ENCODE peak calls at places on chromosomes 3 and 15, in ten cellular contexts. One of them, this sample, is unnamed.

GRCh38 chr3:160870327-160870726 is 114.3 kb downstream of the PPM1L start:
- DNase-seq in heart right ventricle: no peak
- DNase-seq in GM13976: no peak
- DNase-seq in astrocyte of the spinal cord: no peak
- DNase-seq in fibroblast of lung: no peak
- DNase-seq in cardiac fibroblast: no peak
- DNase-seq in tibial artery: no peak
- DNase-seq in HCT116: no peak
- DNase-seq in B cell: no peak
- DNase-seq in astrocyte: no peak
- DNase-seq in this sample: peak; percentile 9

GRCh38 chr3:189132125-189132744 is 39.5 kb upstream of the TPRG1 start:
- DNase-seq in tibial artery: no peak
- DNase-seq in heart right ventricle: peak; percentile 30
- DNase-seq in HCT116: peak; percentile 93
- DNase-seq in astrocyte: peak; percentile 92
- DNase-seq in B cell: no peak
- DNase-seq in astrocyte of the spinal cord: peak; percentile 92
- DNase-seq in fibroblast of lung: peak; percentile 94
- DNase-seq in GM13976: peak; percentile 37
- DNase-seq in cardiac fibroblast: peak; percentile 84
- DNase-seq in this sample: peak; percentile 92

GRCh38 chr3:77825045-77825827 is 785.3 kb downstream of the ROBO2 start:
- DNase-seq in fibroblast of lung: peak; percentile 92
- DNase-seq in HCT116: no peak
- DNase-seq in GM13976: no peak
- DNase-seq in astrocyte: peak; percentile 91
- DNase-seq in B cell: no peak
- DNase-seq in heart right ventricle: no peak
- DNase-seq in tibial artery: no peak
- DNase-seq in astrocyte of the spinal cord: peak; percentile 95
- DNase-seq in cardiac fibroblast: peak; percentile 37
- DNase-seq in this sample: peak; percentile 90

GRCh38 chr3:18556503-18556902 is 131.4 kb upstream of the SATB1 start:
- DNase-seq in astrocyte: peak; percentile 57
- DNase-seq in B cell: no peak
- DNase-seq in HCT116: no peak
- DNase-seq in tibial artery: no peak
- DNase-seq in astrocyte of the spinal cord: peak; percentile 47
- DNase-seq in GM13976: no peak
- DNase-seq in fibroblast of lung: peak; percentile 58
- DNase-seq in cardiac fibroblast: peak; percentile 1
- DNase-seq in heart right ventricle: no peak
- DNase-seq in this sample: no peak

GRCh38 chr15:77033417-77033728 is 37.5 kb downstream of the TSPAN3 start:
- DNase-seq in heart right ventricle: no peak
- DNase-seq in fibroblast of lung: no peak
- DNase-seq in astrocyte of the spinal cord: no peak
- DNase-seq in cardiac fibroblast: no peak
- DNase-seq in astrocyte: no peak
- DNase-seq in HCT116: no peak
- DNase-seq in B cell: no peak
- DNase-seq in tibial artery: peak; percentile 56
- DNase-seq in GM13976: no peak
- DNase-seq in this sample: no peak

GRCh38 chr3:46509661-46510187 is 11.9 kb downstream of the RTP3 start:
- DNase-seq in heart right ventricle: no peak
- DNase-seq in fibroblast of lung: no peak
- DNase-seq in HCT116: no peak
- DNase-seq in cardiac fibroblast: no peak
- DNase-seq in B cell: no peak
- DNase-seq in astrocyte: no peak
- DNase-seq in astrocyte of the spinal cord: no peak
- DNase-seq in GM13976: no peak
- DNase-seq in tibial artery: no peak
- DNase-seq in this sample: no peak

GRCh38 chr15:26073430-26074333 is 210.6 kb upstream of the ATP10A start:
- DNase-seq in astrocyte: no peak
- DNase-seq in HCT116: no peak
- DNase-seq in heart right ventricle: no peak
- DNase-seq in B cell: no peak
- DNase-seq in GM13976: no peak
- DNase-seq in tibial artery: no peak
- DNase-seq in cardiac fibroblast: no peak
- DNase-seq in astrocyte of the spinal cord: no peak
- DNase-seq in fibroblast of lung: no peak
- DNase-seq in this sample: no peak

GRCh38 chr3:57555316-57555715 is 758 bp upstream of the PDE12 start:
- DNase-seq in fibroblast of lung: no peak
- DNase-seq in HCT116: no peak
- DNase-seq in tibial artery: no peak
- DNase-seq in astrocyte: no peak
- DNase-seq in GM13976: no peak
- DNase-seq in cardiac fibroblast: no peak
- DNase-seq in B cell: no peak
- DNase-seq in heart right ventricle: no peak
- DNase-seq in astrocyte of the spinal cord: no peak
- DNase-seq in this sample: no peak

GRCh38 chr3:113227146-113227545 is 15.8 kb downstream of the BOC start:
- DNase-seq in fibroblast of lung: no peak
- DNase-seq in GM13976: no peak
- DNase-seq in HCT116: no peak
- DNase-seq in B cell: no peak
- DNase-seq in heart right ventricle: no peak
- DNase-seq in cardiac fibroblast: no peak
- DNase-seq in astrocyte of the spinal cord: no peak
- DNase-seq in astrocyte: no peak
- DNase-seq in tibial artery: no peak
- DNase-seq in this sample: no peak

DNA sequence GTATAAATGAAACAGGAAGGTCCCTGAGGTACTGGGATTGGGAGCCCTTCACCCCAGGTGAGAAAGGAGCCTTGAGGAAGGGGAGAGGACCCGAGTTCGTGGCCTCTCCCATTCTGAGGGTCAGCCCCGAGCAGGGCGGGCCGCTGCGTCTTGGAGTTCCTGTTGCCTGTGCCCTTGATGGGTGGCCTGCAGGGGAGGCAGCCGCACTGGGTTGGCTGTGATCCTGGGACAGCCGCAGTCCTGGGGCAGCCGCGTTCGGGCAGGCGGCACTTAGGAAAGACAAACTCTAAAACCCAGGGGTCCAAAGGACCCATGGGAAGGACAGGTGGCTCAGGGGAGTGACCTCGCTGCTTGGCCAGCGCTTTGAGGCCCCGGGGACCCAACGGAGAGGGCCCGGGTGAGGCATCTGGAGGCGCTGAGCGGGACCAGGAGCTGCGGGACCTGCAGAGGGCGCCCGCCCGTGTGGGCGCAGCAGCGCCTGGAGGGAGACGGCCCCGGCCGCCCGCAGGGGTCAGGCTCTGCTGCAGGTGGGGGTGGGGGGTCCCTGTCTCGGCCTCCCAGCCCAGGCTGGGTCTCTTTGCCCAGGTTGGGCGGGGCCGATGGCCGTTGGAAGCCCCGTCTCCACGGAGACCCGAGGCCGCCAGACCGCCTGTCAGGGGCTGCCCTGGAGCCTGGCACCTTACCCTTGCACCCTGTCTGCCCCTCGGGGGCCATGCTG is 65.1 kb downstream of the HMCES start:
- DNase-seq in astrocyte: no peak
- DNase-seq in B cell: peak; percentile 60
- DNase-seq in fibroblast of lung: peak; percentile 27
- DNase-seq in cardiac fibroblast: peak; percentile 43
- DNase-seq in GM13976: peak; percentile 76
- DNase-seq in astrocyte of the spinal cord: no peak
- DNase-seq in heart right ventricle: peak; percentile 56
- DNase-seq in HCT116: peak; percentile 21
- DNase-seq in tibial artery: no peak
- DNase-seq in this sample: peak; percentile 14
- TF ChIP-seq CTCF in astrocyte: peak; percentile 28
- TF ChIP-seq CTCF in B cell: peak; percentile 66
- TF ChIP-seq CTCF in fibroblast of lung: peak; percentile 54
- TF ChIP-seq CTCF in cardiac fibroblast: peak; percentile 50
- TF ChIP-seq CTCF in GM13976: peak; percentile 79
- TF ChIP-seq CTCF in astrocyte of the spinal cord: peak; percentile 78
- TF ChIP-seq CTCF in heart right ventricle: peak; percentile 18
- TF ChIP-seq CTCF in HCT116: peak; percentile 58
- TF ChIP-seq CTCF in tibial artery: no peak
- TF ChIP-seq CTCF in this sample: peak; percentile 60

GRCh38 chr15:80974914-80975313 is 14.7 kb downstream of the MESD start:
- DNase-seq in tibial artery: no peak
- DNase-seq in B cell: no peak
- DNase-seq in astrocyte of the spinal cord: no peak
- DNase-seq in fibroblast of lung: no peak
- DNase-seq in cardiac fibroblast: no peak
- DNase-seq in astrocyte: no peak
- DNase-seq in GM13976: no peak
- DNase-seq in heart right ventricle: no peak
- DNase-seq in HCT116: no peak
- DNase-seq in this sample: no peak

GRCh38 chr15:80976851-80977250 is 12.8 kb downstream of the MESD start:
- DNase-seq in heart right ventricle: no peak
- DNase-seq in HCT116: no peak
- DNase-seq in astrocyte: no peak
- DNase-seq in B cell: no peak
- DNase-seq in GM13976: no peak
- DNase-seq in tibial artery: no peak
- DNase-seq in fibroblast of lung: no peak
- DNase-seq in astrocyte of the spinal cord: no peak
- DNase-seq in cardiac fibroblast: no peak
- DNase-seq in this sample: no peak

GRCh38 chr15:80979538-80980200 is 9.9 kb downstream of the MESD start:
- DNase-seq in astrocyte of the spinal cord: no peak
- DNase-seq in B cell: no peak
- DNase-seq in GM13976: no peak
- DNase-seq in cardiac fibroblast: no peak
- DNase-seq in heart right ventricle: no peak
- DNase-seq in HCT116: no peak
- DNase-seq in fibroblast of lung: no peak
- DNase-seq in astrocyte: no peak
- DNase-seq in tibial artery: no peak
- DNase-seq in this sample: no peak

GRCh38 chr15:80978685-80979084 is 10.9 kb downstream of the MESD start:
- DNase-seq in cardiac fibroblast: no peak
- DNase-seq in astrocyte of the spinal cord: peak; percentile 39
- DNase-seq in HCT116: no peak
- DNase-seq in fibroblast of lung: peak; percentile 67
- DNase-seq in B cell: no peak
- DNase-seq in heart right ventricle: no peak
- DNase-seq in GM13976: no peak
- DNase-seq in tibial artery: no peak
- DNase-seq in astrocyte: peak; percentile 52
- DNase-seq in this sample: no peak

DNA sequence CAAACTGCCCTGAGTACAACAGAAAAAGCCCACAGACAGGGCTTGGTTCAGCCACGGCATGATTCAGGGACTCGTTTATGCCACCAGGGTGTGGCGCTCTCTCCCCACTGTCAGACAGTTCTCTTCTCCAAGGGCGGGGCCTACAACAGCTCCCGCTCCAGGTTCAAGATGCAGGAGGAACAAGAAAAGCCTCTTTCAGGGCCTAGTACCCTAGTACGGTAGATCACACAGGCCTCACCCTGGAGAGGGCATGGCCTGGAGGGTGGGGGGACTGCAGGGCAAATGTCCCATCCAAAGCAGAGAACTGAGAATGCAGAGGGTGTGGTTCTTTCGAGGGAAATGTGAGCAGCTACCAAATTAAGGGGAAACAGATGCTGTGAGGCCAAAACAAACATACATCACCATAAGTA is 12.0 kb downstream of the MESD start:
- DNase-seq in tibial artery: peak; percentile 75
- DNase-seq in cardiac fibroblast: peak; percentile 59
- DNase-seq in heart right ventricle: peak; percentile 57
- DNase-seq in HCT116: no peak
- DNase-seq in astrocyte: no peak
- DNase-seq in B cell: peak; percentile 45
- DNase-seq in astrocyte of the spinal cord: peak; percentile 49
- DNase-seq in fibroblast of lung: no peak
- DNase-seq in GM13976: no peak
- DNase-seq in this sample: peak; percentile 20
- TF ChIP-seq CTCF in tibial artery: no peak
- TF ChIP-seq CTCF in cardiac fibroblast: peak; percentile 59
- TF ChIP-seq CTCF in heart right ventricle: peak; percentile 38
- TF ChIP-seq CTCF in HCT116: peak; percentile 72
- TF ChIP-seq CTCF in astrocyte: peak; percentile 38
- TF ChIP-seq CTCF in B cell: peak; percentile 51
- TF ChIP-seq CTCF in astrocyte of the spinal cord: peak; percentile 64
- TF ChIP-seq CTCF in fibroblast of lung: peak; percentile 63
- TF ChIP-seq CTCF in GM13976: peak; percentile 40
- TF ChIP-seq CTCF in this sample: peak; percentile 75

GRCh38 chr3:183178833-183179549 is 16.5 kb upstream of the LAMP3 start:
- DNase-seq in heart right ventricle: peak; percentile 30
- DNase-seq in astrocyte: peak; percentile 16
- DNase-seq in HCT116: no peak
- DNase-seq in cardiac fibroblast: peak; percentile 57
- DNase-seq in GM13976: peak; percentile 80
- DNase-seq in B cell: peak; percentile 40
- DNase-seq in astrocyte of the spinal cord: peak; percentile 35
- DNase-seq in tibial artery: no peak
- DNase-seq in fibroblast of lung: peak; percentile 35
- DNase-seq in this sample: peak; percentile 28
- TF ChIP-seq CTCF in heart right ventricle: no peak
- TF ChIP-seq CTCF in astrocyte: no peak
- TF ChIP-seq CTCF in HCT116: peak; percentile 31
- TF ChIP-seq CTCF in cardiac fibroblast: no peak
- TF ChIP-seq CTCF in GM13976: peak; percentile 54
- TF ChIP-seq CTCF in B cell: no peak
- TF ChIP-seq CTCF in astrocyte of the spinal cord: peak; percentile 24
- TF ChIP-seq CTCF in tibial artery: no peak
- TF ChIP-seq CTCF in fibroblast of lung: peak; percentile 8
- TF ChIP-seq CTCF in this sample: peak; percentile 12

DNA sequence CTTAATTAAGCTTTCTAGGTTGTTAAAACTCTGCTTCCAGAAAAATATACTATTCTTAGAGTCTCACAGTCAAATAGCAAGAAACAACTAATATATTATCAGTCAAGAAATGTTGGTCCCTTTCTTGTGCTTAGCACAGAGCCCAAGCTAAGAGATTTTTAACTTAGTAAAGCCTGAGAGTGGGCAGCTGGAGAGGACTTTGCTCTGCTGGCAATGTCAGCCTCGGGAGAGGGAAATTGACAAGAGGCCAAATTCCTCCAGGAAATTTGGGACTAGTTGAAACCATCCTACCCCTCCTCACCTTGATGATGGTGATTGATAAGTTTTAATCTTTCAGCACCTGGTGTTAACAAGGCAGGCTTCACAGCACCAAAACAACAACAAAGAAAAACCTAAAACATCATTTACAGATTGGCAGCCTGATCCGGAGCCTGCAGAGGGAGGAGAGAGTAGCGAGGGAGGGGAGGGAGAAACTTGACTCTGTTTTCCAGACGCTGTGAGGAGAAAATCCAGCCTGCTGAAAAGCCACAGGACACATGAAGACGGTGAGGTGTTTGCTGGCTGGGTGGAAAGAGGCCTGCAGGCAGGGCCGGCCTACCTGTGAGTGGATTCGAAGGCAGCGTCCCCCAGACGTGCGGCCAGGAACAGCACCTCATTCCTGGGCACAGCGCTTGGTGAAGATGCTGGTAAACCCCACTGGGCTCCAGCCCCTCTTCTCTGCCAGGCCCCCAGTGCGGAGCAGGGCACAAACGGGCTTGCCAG is 150.9 kb downstream of the LRRC28 start:
- DNase-seq in fibroblast of lung: peak; percentile 32
- DNase-seq in astrocyte: no peak
- DNase-seq in astrocyte of the spinal cord: peak; percentile 8
- DNase-seq in tibial artery: no peak
- DNase-seq in cardiac fibroblast: peak; percentile 26
- DNase-seq in B cell: no peak
- DNase-seq in heart right ventricle: no peak
- DNase-seq in HCT116: no peak
- DNase-seq in GM13976: no peak
- DNase-seq in this sample: no peak
- TF ChIP-seq CTCF in fibroblast of lung: no peak
- TF ChIP-seq CTCF in astrocyte: no peak
- TF ChIP-seq CTCF in astrocyte of the spinal cord: no peak
- TF ChIP-seq CTCF in tibial artery: no peak
- TF ChIP-seq CTCF in cardiac fibroblast: no peak
- TF ChIP-seq CTCF in B cell: no peak
- TF ChIP-seq CTCF in heart right ventricle: no peak
- TF ChIP-seq CTCF in HCT116: no peak
- TF ChIP-seq CTCF in GM13976: no peak
- TF ChIP-seq CTCF in this sample: no peak